ENCODE peak calls at places on chromosomes 11 and 22, in nine cellular contexts. I is HCT116, Q is pancreas, Y is lower lobe of right lung, H is AG04450, W is astrocyte of the cerebellum, C is PC-9, J is MM.1S, V is body of pancreas. U is an unnamed sample.

GRCh38 chr11:63504933-63505586 is 824 bp upstream of the LGALS12 start:
- DNase-seq in C (no peak), I (no peak), W (no peak), H (no peak), V (peak; percentile 86), Q (peak; percentile 77), Y (no peak), J (no peak), U (no peak)

GRCh38 chr11:1225386-1226225 is 2.7 kb downstream of the MUC5B start:
- DNase-seq in Q (no peak), W (no peak), Y (peak; percentile 25), I (no peak), V (no peak), C (no peak), J (no peak), H (no peak), U (no peak)

GRCh38 chr22:46367707-46368191 is 32.2 kb downstream of the TRMU start:
- DNase-seq in I (peak; percentile 29), H (peak; percentile 10), Y (peak; percentile 82), J (peak; percentile 85), W (no peak), V (peak; percentile 89), C (peak; percentile 40), Q (peak; percentile 67), U (no peak)

GRCh38 chr11:10601722-10602281 is 33.3 kb upstream of the LYVE1 start:
- DNase-seq in J (no peak), Q (no peak), V (no peak), I (no peak), H (no peak), Y (peak; percentile 62), C (no peak), W (no peak), U (no peak)

GRCh38 chr11:3090096-3090901 is 33.1 kb upstream of the CARS1 start:
- DNase-seq in H (no peak), J (no peak), W (no peak), Y (no peak), I (no peak), V (no peak), Q (no peak), C (no peak), U (no peak)

GRCh38 chr22:47069270-47069669 is 306.8 kb downstream of the TBC1D22A start:
- DNase-seq in W (no peak), J (no peak), I (no peak), Y (no peak), H (no peak), V (no peak), Q (no peak), C (no peak), U (no peak)

GRCh38 chr11:65429069-65429681 is 6.6 kb downstream of the NEAT1 start:
- DNase-seq in C (no peak), H (no peak), V (peak; percentile 45), Q (no peak), W (no peak), J (no peak), I (no peak), Y (no peak), U (no peak)

GRCh38 chr11:120398184-120398583 is 62.0 kb downstream of the ARHGEF12 start:
- DNase-seq in H (no peak), Q (no peak), C (no peak), I (no peak), V (no peak), Y (no peak), J (no peak), W (no peak), U (no peak)

GRCh38 chr11:87466228-87466627 is 428.5 kb downstream of the TMEM135 start:
- DNase-seq in C (no peak), Q (no peak), W (no peak), H (no peak), I (no peak), V (no peak), Y (no peak), J (no peak), U (no peak)

GRCh38 chr22:47200273-47201051 is 438.0 kb downstream of the TBC1D22A start:
- DNase-seq in Y (no peak), I (no peak), J (no peak), Q (no peak), V (peak; percentile 29), C (no peak), H (no peak), W (no peak), U (no peak)

GRCh38 chr22:37335819-37336199 is 53.5 kb downstream of the CYTH4 start:
- DNase-seq in Y (no peak), C (no peak), I (no peak), J (no peak), V (no peak), W (no peak), Q (no peak), H (no peak), U (no peak)

GRCh38 chr11:93945596-93945995 is 75.6 kb upstream of the HEPHL1 start:
- DNase-seq in V (no peak), H (no peak), J (no peak), I (no peak), C (no peak), W (no peak), Q (no peak), Y (no peak), U (no peak)

GRCh38 chr11:35247428-35247827 is 108.5 kb downstream of the CD44 start:
- DNase-seq in C (peak; percentile 23), Y (no peak), H (no peak), V (no peak), I (no peak), Q (no peak), W (no peak), J (no peak), U (no peak)

GRCh38 chr11:44698228-44698923 is 28.4 kb upstream of the TSPAN18 start:
- DNase-seq in Q (no peak), I (no peak), H (no peak), W (no peak), V (no peak), J (no peak), Y (no peak), C (peak; percentile 5), U (no peak)

DNA sequence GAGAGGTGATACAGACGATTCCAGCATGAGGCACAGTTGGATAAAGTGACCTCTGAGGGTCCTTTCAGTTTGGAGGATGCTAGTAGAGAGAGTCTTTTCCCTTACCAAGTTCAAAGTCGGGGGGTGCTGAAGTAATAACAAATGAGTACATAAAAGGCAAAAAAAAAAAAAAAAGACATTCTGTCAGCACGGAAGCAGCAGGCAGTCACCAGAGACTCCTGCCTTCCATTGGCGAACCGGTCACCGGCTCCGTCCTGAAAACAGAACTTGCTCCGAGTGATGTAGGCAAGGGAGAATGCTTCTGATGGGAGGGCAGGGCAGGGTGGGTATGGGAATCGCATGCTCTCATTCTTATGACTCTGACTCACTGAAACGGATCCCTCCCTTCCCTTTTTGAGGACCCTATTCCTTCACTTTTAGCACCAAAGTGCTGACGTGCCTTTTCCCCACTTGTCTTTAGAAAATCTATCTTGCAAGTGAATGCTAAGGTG is 65.9 kb downstream of the PRR5L start:
- DNase-seq in Q (no peak), V (no peak), I (no peak), W (peak; percentile 58), Y (peak; percentile 52), J (no peak), H (peak; percentile 68), C (peak; percentile 87), U (peak; percentile 93)
- H3K4me3 ChIP-seq in Q (no peak overlapping the region), V (no peak overlapping the region), I (no peak overlapping the region), W (no peak overlapping the region), Y (peak overlapping the region; percentile 11), J (no peak overlapping the region), H (peak overlapping the region; percentile 1), C (peak overlapping the region; percentile 36), U (no peak overlapping the region)

DNA sequence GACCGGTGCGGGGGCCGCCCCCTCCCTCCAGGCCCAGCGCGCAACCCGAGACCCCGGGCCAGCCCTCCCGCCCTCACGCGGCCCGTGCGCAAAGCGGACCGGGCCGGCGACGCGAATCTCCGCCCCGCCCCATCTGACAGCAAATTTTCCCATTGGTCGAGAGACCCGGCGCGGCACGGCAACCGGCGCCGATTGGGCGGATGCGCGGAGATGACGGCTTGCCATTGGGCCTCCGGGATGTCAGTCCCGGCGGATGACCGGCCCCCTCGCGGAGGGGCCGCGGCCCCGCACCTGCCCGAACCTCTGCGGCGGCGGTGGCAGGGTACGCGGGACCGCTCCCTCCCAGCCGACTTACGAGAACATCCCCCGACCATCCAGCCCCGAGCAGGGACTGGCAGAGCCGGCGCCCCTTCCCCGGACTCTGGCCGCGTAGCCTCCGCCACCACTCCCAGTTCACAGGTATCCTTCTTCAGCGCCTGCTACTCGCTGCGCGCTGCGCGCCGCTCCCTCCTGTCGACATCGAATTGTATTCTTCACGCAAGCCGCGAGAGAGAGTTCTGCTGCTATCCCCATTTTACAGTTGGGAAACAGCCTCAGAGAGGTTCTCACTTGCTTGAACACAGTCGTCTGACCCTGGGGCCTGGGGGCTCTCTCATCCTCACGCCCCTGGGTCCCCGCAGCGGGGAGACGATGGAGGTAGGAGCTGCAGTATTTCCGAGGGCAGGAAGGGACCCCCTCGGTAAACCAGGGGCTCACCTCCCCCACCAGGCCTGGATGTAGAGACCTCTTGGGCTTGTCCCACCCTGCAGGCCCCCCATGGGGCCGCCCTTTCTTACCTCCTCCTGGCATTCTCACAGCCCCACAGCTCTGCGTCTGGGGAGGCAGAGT is at the start of gene ARVCF:
- DNase-seq in H (peak; percentile 73), C (peak; percentile 61), Y (peak; percentile 90), V (peak; percentile 95), I (peak; percentile 85), Q (peak; percentile 91), J (peak; percentile 87), W (peak; percentile 64), U (no peak)
- TF ChIP-seq CTCF in H (no peak), C (no peak), Y (peak; percentile 11), V (peak; percentile 45), I (no peak), Q (peak; percentile 10), J (no peak), W (no peak), U (no peak)

GRCh38 chr11:16604784-16605439 is 133.5 kb upstream of the C11orf58 start:
- DNase-seq in C (peak; percentile 36), Q (peak; percentile 54), Y (peak; percentile 68), W (no peak), J (peak; percentile 34), H (no peak), V (peak; percentile 62), I (no peak), U (no peak)
- H3K4me3 ChIP-seq in C (peak overlapping the region; percentile 93), Q (peak overlapping the region; percentile 67), Y (peak overlapping the region; percentile 60), W (peak overlapping the region; percentile 73), J (peak overlapping the region; percentile 80), H (peak overlapping the region; percentile 65), V (peak overlapping the region; percentile 77), I (peak overlapping the region; percentile 57), U (peak overlapping the region; percentile 66)

DNA sequence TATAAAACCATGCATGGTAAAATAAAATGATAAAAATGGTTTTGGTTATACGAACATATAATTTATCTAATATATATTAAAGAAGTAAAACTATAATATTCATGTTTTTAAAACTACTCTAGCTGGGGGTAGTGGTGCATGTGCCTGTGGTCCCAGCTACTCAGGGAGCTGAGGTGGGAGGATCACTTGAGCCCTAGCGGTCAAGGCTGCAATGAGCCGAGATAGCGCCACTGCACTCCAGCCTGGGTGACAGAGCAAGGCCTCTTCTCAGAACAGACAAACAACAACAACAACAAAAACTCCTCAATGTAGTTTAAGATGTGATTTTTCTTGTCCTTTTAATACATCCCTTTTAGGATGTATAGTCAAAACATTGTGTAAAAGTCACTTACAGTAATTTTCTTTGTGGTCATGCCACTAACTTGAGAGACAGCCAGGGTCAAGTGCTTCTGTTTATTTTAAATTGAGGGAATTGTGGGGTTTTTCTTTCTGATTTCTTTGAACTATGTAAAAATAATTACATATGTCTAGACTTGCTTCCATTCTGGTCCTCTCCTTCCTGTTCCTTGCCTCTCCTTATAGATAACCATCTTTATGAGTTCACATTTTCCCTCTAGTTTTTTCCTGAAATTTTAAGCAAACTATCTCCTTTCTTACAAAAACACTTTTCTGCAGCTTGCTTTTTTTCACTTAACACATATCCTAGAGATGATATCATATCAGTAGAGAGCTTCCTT is 9.2 kb downstream of the OR2AT4 start:
- DNase-seq in H (no peak), V (no peak), W (no peak), J (no peak), Y (no peak), I (no peak), C (no peak), Q (no peak), U (no peak)
- TF ChIP-seq CTCF in H (no peak), V (no peak), W (no peak), J (no peak), Y (no peak), I (no peak), C (no peak), Q (no peak), U (no peak)